ENCODE peak calls at places on chromosomes 4 and X, in ten cellular contexts. L is fibroblast of the conjunctiva; U is NCI-H774; Q is stimulated activated CD8-positive, alpha-beta memory T cell treated with anti-CD3 and anti-CD28 coated beads, Interleukin-4, amount 100 ng/mL, for 4 hours; F is dorsolateral prefrontal cortex; S is ureter; K is activated CD4-positive, alpha-beta T cell treated with anti-CD3 and anti-CD28 coated beads, Interleukin-2, amount 50 U/mL, for 24 hours; D is T follicular helper cell; Z is activated CD8-positive, alpha-beta memory T cell treated with anti-CD3 and anti-CD28 coated beads for 4 hours; N is neural crest cell. I is an unnamed sample.

GRCh38 chr4:149690726-149691125 is 124.9 kb downstream of the IQCM start:
- DNase-seq in L (no peak), U (no peak), Q (no peak), F (no peak), S (no peak), K (no peak), D (no peak), Z (no peak), N (no peak), I (no peak)

GRCh38 chr4:189364032-189364449 is 576.6 kb upstream of the FRG1 start:
- DNase-seq in L (no peak), U (no peak), Q (no peak), F (no peak), S (no peak), K (no peak), D (no peak), Z (no peak), N (no peak), I (no peak)

GRCh38 chr4:140213116-140213515 is 59.1 kb upstream of the MAML3 start:
- DNase-seq in L (no peak), U (no peak), Q (no peak), F (no peak), S (no peak), K (no peak), D (no peak), Z (no peak), N (no peak), I (no peak)

GRCh38 chr4:6320663-6321062 is 51.0 kb downstream of the WFS1 start:
- DNase-seq in L (no peak), U (no peak), Q (no peak), F (no peak), S (no peak), K (no peak), D (no peak), Z (no peak), N (no peak), I (no peak)

GRCh38 chr4:184097240-184097619 is 120.4 kb downstream of the ENPP6 start:
- DNase-seq in L (peak), U (no peak), Q (no peak), F (peak), S (peak), K (no peak), D (no peak), Z (no peak), N (no peak), I (peak)

GRCh38 chr4:77820836-77821561 is 1.8 kb upstream of the CNOT6L start:
- DNase-seq in L (no peak), U (no peak), Q (no peak), F (no peak), S (no peak), K (no peak), D (no peak), Z (no peak), N (no peak), I (peak)

GRCh38 chr4:140603286-140603685 is 34.5 kb upstream of the UCP1 start:
- DNase-seq in L (no peak), U (no peak), Q (no peak), F (no peak), S (no peak), K (no peak), D (no peak), Z (no peak), N (no peak), I (no peak)

GRCh38 chrX:69987691-69988090 is 62.0 kb downstream of the AWAT2 start:
- DNase-seq in L (no peak), U (no peak), Q (no peak), F (no peak), S (no peak), K (no peak), D (no peak), Z (no peak), N (no peak), I (no peak)